ENCODE peak calls at places on chromosomes 2 and 18, in six cellular contexts. I, E, U, B, R and K are unnamed samples.

GRCh38 chr18:37277753-37278152 is 287.8 kb downstream of the CELF4 start:
- DNase-seq in I (no peak), E (no peak), U (no peak), B (no peak), R (no peak), K (no peak)

GRCh38 chr2:173978447-173978846 is 13.3 kb upstream of the SP3 start:
- DNase-seq in I (no peak), E (no peak), U (no peak), B (no peak), R (peak), K (no peak)

GRCh38 chr18:76464281-76465259 is 30.5 kb downstream of the ZNF516 start:
- DNase-seq in I (no peak), E (no peak), U (no peak), B (no peak), R (no peak), K (no peak)

GRCh38 chr18:51405683-51406477 is 208.4 kb upstream of the MEX3C start:
- DNase-seq in I (no peak), E (no peak), U (no peak), B (no peak), R (no peak), K (no peak)

GRCh38 chr2:42421601-42422252 is 60.7 kb upstream of the COX7A2L start:
- DNase-seq in I (no peak), E (no peak), U (peak), B (no peak), R (no peak), K (no peak)

GRCh38 chr2:26982102-26982742 is 11.8 kb downstream of the MAPRE3 start:
- DNase-seq in I (peak), E (peak), U (peak), B (peak), R (peak), K (peak)

GRCh38 chr2:127537644-127538043 is 2.2 kb downstream of the MYO7B start:
- DNase-seq in I (no peak), E (no peak), U (no peak), B (no peak), R (no peak), K (no peak)

GRCh38 chr2:133760366-133760765 is 192.1 kb upstream of the NCKAP5 start:
- DNase-seq in I (no peak), E (no peak), U (peak), B (no peak), R (no peak), K (no peak)

GRCh38 chr2:1721706-1722483 is 22.4 kb downstream of the PXDN start:
- DNase-seq in I (no peak), E (no peak), U (peak), B (no peak), R (no peak), K (no peak)

GRCh38 chr18:6219116-6219717 is 195.5 kb downstream of the L3MBTL4 start:
- DNase-seq in I (no peak), E (peak), U (peak), B (peak), R (peak), K (peak)

GRCh38 chr2:6866239-6866745 is 585 bp upstream of the CMPK2 start:
- DNase-seq in I (peak), E (peak), U (peak), B (peak), R (peak), K (peak)

GRCh38 chr2:49165662-49166061 is 11.3 kb upstream of the FSHR start:
- DNase-seq in I (no peak), E (no peak), U (no peak), B (no peak), R (no peak), K (no peak)

GRCh38 chr18:8932866-8933265 is 169.6 kb upstream of the NDUFV2 start:
- DNase-seq in I (no peak), E (no peak), U (no peak), B (no peak), R (no peak), K (no peak)

GRCh38 chr2:138708682-138709241 is 71.4 kb downstream of the NXPH2 start:
- DNase-seq in I (no peak), E (no peak), U (peak), B (peak), R (no peak), K (no peak)

GRCh38 chr2:40642261-40642660 is 190.4 kb upstream of the SLC8A1 start:
- DNase-seq in I (no peak), E (no peak), U (no peak), B (no peak), R (no peak), K (no peak)

GRCh38 chr2:195451160-195451559 is 205.9 kb upstream of the SLC39A10 start:
- DNase-seq in I (no peak), E (no peak), U (no peak), B (no peak), R (no peak), K (no peak)

GRCh38 chr2:173740639-173741038 is 224.5 kb downstream of the SP3 start:
- DNase-seq in I (no peak), E (no peak), U (no peak), B (no peak), R (no peak), K (no peak)

GRCh38 chr2:3257166-3257565 is 120.5 kb downstream of the EIPR1 start:
- DNase-seq in I (no peak), E (no peak), U (peak), B (no peak), R (no peak), K (no peak)

GRCh38 chr2:43225788-43226557 is 433 bp downstream of the ZFP36L2 start:
- DNase-seq in I (peak), E (peak), U (peak), B (no peak), R (peak), K (peak)

GRCh38 chr2:15259356-15259756 is 301.8 kb downstream of the NBAS start:
- DNase-seq in I (no peak), E (peak), U (no peak), B (peak), R (no peak), K (no peak)

GRCh38 chr18:23231340-23232021 is 96.2 kb downstream of the CABLES1 start:
- DNase-seq in I (peak), E (no peak), U (peak), B (no peak), R (peak), K (no peak)

GRCh38 chr2:19982268-19982667 is 7.6 kb downstream of the WDR35 start:
- DNase-seq in I (no peak), E (no peak), U (peak), B (no peak), R (no peak), K (no peak)

GRCh38 chr2:65055427-65056214 is 595 bp upstream of the CEP68 start:
- DNase-seq in I (peak), E (no peak), U (no peak), B (peak), R (peak), K (peak)

GRCh38 chr18:6994719-6995430 is 122.7 kb downstream of the LAMA1 start:
- DNase-seq in I (no peak), E (no peak), U (no peak), B (no peak), R (no peak), K (no peak)

GRCh38 chr2:128196026-128196822 is 105.2 kb downstream of the UGGT1 start:
- DNase-seq in I (no peak), E (no peak), U (peak), B (peak), R (no peak), K (peak)

GRCh38 chr18:66749030-66749429 is 145.1 kb upstream of the CDH19 start:
- DNase-seq in I (no peak), E (peak), U (peak), B (no peak), R (no peak), K (no peak)

GRCh38 chr2:241121008-241121407 is 18.9 kb upstream of the MTERF4 start:
- DNase-seq in I (no peak), E (no peak), U (peak), B (no peak), R (no peak), K (no peak)

GRCh38 chr2:42693013-42693575 is 70.8 kb downstream of the OXER1 start:
- DNase-seq in I (no peak), E (no peak), U (no peak), B (no peak), R (no peak), K (no peak)

GRCh38 chr2:51597086-51597485 is 565.2 kb upstream of the NRXN1 start:
- DNase-seq in I (no peak), E (no peak), U (no peak), B (no peak), R (no peak), K (no peak)

GRCh38 chr2:121944072-121944829 is 188.8 kb downstream of the TSN start:
- DNase-seq in I (no peak), E (no peak), U (peak), B (no peak), R (no peak), K (no peak)

GRCh38 chr18:59238385-59238784 is 18.4 kb downstream of the GRP start:
- DNase-seq in I (no peak), E (no peak), U (no peak), B (peak), R (no peak), K (no peak)